ENCODE peak calls at places on chromosome 22, in five cellular contexts. T is transverse colon, E is fibroblast of villous mesenchyme, W is A549, F is fibroblast of mammary gland. C is an unnamed sample.

GRCh38 chr22:36194971-36195370 is 6.6 kb downstream of the APOL4 start:
- DNase-seq in T (peak; percentile 64), E (peak; percentile 82), W (peak; percentile 59), F (peak; percentile 78), C (no peak)

GRCh38 chr22:36465232-36466021 is 16.0 kb downstream of the TXN2 start:
- DNase-seq in T (peak; percentile 80), E (peak; percentile 91), W (peak; percentile 87), F (peak; percentile 85), C (no peak)

GRCh38 chr22:32411829-32412592 is at the start of gene RTCB:
- DNase-seq in T (peak; percentile 94), E (peak; percentile 93), W (peak; percentile 89), F (peak; percentile 94), C (peak; percentile 94)

GRCh38 chr22:43889366-43890253 is 2.2 kb downstream of the PNPLA5 start:
- DNase-seq in T (no peak), E (peak; percentile 13), W (peak; percentile 44), F (peak; percentile 41), C (peak; percentile 70)

GRCh38 chr22:40244586-40244985 is 66.9 kb downstream of the TNRC6B start:
- DNase-seq in T (no peak), E (no peak), W (no peak), F (no peak), C (no peak)

GRCh38 chr22:39482768-39483167 is 19.3 kb upstream of the MIEF1 start:
- DNase-seq in T (no peak), E (no peak), W (no peak), F (peak; percentile 64), C (no peak)

GRCh38 chr22:24819487-24819886 is 13.5 kb downstream of the SGSM1 start:
- DNase-seq in T (no peak), E (no peak), W (no peak), F (no peak), C (no peak)

GRCh38 chr22:46390652-46391301 is 55.3 kb downstream of the TRMU start:
- DNase-seq in T (peak; percentile 45), E (peak; percentile 52), W (no peak), F (peak; percentile 62), C (peak; percentile 73)

GRCh38 chr22:19352766-19353165 is 61.2 kb upstream of the CLTCL1 start:
- DNase-seq in T (no peak), E (no peak), W (no peak), F (no peak), C (no peak)

GRCh38 chr22:44660051-44660830 is 41.8 kb upstream of the PRR5 start:
- DNase-seq in T (no peak), E (no peak), W (no peak), F (no peak), C (peak; percentile 46)

GRCh38 chr22:36336246-36337182 is 51.3 kb downstream of the MYH9 start:
- DNase-seq in T (no peak), E (no peak), W (no peak), F (no peak), C (no peak)

GRCh38 chr22:29207231-29207550 is 1.5 kb downstream of the EMID1 start:
- DNase-seq in T (no peak), E (no peak), W (no peak), F (no peak), C (no peak)

GRCh38 chr22:29208879-29209623 is 3.4 kb downstream of the EMID1 start:
- DNase-seq in T (peak; percentile 20), E (no peak), W (no peak), F (no peak), C (no peak)

GRCh38 chr22:29207562-29208501 is 2.1 kb downstream of the EMID1 start:
- DNase-seq in T (no peak), E (no peak), W (no peak), F (no peak), C (no peak)

GRCh38 chr22:29209624-29209929 is 3.9 kb downstream of the EMID1 start:
- DNase-seq in T (no peak), E (no peak), W (no peak), F (no peak), C (no peak)

GRCh38 chr22:29208502-29208862 is 2.8 kb downstream of the EMID1 start:
- DNase-seq in T (no peak), E (no peak), W (no peak), F (no peak), C (no peak)
- TF ChIP-seq CTCF in T (no peak), E (no peak), W (no peak), F (no peak), C (peak; percentile 16)

DNA sequence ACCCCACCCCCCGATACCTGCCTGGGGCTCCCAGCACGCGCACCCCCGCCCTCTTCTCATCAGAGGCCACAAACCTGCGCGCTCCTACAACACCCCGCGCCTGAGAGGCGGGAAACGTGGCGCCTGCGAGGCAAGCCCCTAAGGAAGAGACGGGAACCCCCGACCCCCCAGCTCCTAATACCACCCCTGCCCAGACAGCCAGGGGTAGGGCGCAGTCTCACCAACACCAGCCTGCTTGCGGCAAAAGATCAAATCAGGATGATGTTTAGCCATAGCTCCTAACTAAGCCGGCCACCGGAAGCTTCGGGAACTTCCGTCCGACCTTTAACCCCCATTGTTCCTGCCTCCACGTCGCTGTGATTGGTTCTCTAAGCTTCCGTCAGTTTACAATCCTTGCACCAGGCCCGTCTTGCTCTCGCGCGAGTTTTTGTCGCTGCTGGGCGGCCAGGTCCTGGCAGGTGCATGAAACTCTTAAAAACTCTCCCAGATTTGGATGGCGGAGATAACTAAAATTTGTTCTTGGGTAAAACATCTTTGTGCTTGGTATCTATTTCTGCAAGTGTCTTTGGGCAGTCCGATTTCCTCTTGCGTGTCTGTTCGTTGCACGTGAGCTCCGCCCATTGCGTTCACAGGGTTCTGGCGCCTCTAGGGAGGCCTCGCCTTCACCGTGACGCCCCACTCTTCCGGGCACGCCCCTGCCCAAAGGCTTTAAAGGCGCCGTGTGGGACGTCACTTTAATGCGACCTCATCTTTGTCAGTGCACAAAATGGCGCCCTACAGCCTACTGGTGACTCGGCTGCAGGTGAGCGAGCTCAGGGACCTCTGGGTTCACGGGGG is at the start of the genes ACO2 and PHF5A:
- DNase-seq in T (peak; percentile 98), E (peak; percentile 99), W (peak; percentile 96), F (peak; percentile 98), C (peak; percentile 97)
- TF ChIP-seq CTCF in T (no peak), E (no peak), W (no peak), F (no peak), C (no peak)

DNA sequence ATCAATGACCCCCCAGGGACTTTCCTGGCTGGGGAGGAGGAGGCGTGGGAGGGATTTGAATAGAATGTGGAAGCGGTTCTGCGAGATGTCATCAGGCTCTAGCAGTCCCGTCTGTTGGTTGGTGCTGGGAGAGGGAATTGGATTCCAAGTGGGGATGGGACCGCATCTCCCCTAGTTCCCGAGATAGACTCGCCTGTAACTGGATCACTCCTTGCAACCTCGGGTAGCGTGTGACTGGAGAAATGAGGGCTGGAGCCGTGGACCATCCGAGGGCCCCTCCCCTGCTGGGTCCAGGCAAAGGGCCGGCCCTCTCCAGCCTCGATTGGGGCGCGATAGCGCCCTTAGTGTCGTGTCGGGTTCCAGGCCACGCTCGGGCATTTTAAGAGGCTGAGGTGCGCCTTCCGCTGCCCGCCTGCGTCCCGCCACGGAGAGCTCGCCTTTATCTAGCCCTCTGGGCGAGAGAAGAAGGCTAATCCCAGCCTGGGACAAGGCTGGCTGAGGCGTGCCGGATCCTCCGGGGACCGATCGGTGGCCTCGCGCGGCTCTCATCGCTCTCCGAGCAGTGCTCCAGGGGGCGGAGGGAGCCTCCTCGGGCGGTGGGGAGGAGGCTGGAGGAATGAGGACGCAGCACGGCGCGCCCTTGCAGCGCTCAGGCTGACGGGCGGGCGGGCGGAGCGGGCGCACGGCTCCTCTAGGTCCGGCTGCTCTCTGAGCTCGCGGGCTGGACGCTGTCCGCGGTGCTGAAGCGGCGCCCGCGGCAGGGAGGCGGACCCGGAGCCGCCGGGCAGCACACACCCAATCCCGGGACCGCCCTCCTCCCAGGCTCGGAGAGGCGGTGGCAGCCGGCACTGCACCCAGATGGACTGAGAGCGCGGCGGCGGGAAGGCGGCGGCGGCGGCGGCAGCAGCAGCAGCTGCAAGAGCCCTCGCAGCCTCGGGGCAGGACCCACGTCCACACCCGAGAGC is 107.8 kb downstream of the OSBP2 start:
- DNase-seq in T (peak; percentile 86), E (peak; percentile 90), W (peak; percentile 83), F (peak; percentile 82), C (peak; percentile 96)
- TF ChIP-seq CTCF in T (peak; percentile 46), E (peak; percentile 33), W (no peak), F (no peak), C (peak; percentile 55)

GRCh38 chr22:21640810-21641209 is 1.3 kb upstream of the SDF2L1 start:
- DNase-seq in T (no peak), E (no peak), W (no peak), F (no peak), C (no peak)

GRCh38 chr22:21643533-21644357 is 1.6 kb downstream of the SDF2L1 start:
- DNase-seq in T (no peak), E (no peak), W (no peak), F (no peak), C (no peak)

GRCh38 chr22:21642584-21643448 is 714 bp downstream of the SDF2L1 start:
- DNase-seq in T (peak; percentile 71), E (peak; percentile 60), W (peak; percentile 66), F (peak; percentile 43), C (no peak)

GRCh38 chr22:21641417-21641794 is 696 bp upstream of the SDF2L1 start:
- DNase-seq in T (peak; percentile 54), E (peak; percentile 66), W (peak; percentile 61), F (peak; percentile 58), C (no peak)

DNA sequence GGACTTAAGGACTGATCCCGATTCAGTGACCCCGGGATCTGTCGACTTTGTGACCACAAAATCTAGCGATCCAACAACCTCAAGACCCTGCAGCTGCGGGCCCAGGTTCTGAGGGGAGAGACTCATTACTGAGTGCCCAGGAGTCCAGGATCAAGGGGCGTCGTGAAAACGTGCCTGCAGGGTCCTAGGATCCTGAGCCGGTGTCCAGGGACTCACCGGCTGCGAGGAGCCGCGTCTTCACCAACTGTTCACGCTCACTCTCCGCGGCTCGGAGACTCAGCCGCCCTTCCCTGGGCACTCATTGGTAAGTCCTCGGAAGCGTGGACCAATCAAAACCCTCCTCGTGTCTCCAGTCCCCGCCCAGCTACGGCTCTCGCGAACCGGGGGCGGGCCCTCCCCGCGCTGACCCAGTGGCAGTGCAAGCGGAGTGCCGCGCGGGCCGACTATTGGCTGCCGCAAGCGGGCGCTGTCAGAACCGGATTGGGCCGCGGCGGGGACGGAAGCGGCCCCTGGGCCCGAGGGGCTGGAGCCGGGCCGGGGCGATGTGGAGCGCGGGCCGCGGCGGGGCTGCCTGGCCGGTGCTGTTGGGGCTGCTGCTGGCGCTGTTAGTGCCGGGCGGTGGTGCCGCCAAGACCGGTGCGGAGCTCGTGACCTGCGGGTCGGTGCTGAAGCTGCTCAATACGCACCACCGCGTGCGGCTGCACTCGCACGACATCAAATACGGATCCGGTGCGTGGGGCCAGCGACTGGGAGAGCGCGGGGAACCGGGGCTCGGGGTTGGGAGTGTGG is at the start of gene SDF2L1:
- DNase-seq in T (peak; percentile 99), E (peak; percentile 99), W (peak; percentile 97), F (peak; percentile 98), C (peak; percentile 99)
- TF ChIP-seq CTCF in T (peak; percentile 18), E (no peak), W (no peak), F (no peak), C (peak; percentile 58)

DNA sequence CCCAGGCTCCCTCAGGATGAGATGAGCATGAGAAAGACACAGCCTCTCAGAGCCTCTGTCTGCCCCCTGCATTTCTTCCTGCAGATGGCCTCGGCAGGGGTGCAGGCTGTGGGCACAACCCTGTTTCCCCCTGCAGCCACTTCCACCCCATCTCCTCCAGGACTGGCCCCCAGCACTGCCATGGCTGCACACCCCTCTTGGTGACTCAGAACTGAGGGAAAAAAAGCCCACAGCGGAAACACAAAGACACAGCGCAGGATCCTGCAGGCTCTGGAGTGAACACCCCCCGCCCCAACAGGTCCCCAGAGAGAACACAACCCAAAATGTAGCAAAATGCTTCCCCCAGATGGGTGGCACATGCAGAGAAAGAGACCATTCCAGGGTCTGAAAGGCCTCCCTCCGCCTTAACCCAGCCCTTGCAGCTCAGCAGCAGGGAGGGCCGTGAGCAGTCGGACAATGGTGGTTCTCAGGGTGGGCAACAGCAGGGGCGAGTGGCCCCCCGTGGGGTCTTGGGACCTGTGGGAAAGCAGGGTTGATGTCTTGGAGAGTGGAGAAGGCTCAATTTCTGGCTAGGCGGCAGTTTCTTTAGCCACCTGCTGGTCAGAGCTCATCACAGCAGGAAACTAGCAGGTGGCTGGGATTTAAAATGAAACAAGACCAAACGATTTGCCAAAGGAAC is 8.0 kb downstream of the TUBGCP6 start:
- DNase-seq in T (no peak), E (peak; percentile 27), W (peak; percentile 36), F (peak; percentile 20), C (no peak)
- TF ChIP-seq CTCF in T (peak; percentile 32), E (peak; percentile 60), W (peak; percentile 36), F (peak; percentile 41), C (peak; percentile 71)

C was measured in chondrocyte.